ENCODE peak calls at places on chromosomes 7 and 10, in eight cellular contexts. J is prostate gland, Z is HepG2, T is HCT116, P is gastrocnemius medialis, W is uterus, G is IMR-90, I is Peyer's patch. Y is an unnamed sample.

GRCh38 chr7:88338521-88338920 is 31.8 kb upstream of the STEAP4 start:
- DNase-seq in J (no peak), Z (no peak), T (no peak), P (no peak), W (no peak), G (no peak), I (no peak), Y (no peak)

GRCh38 chr7:38413784-38414183 is 140.3 kb upstream of the TARP start:
- DNase-seq in J (no peak), Z (no peak), T (no peak), P (no peak), W (no peak), G (no peak), I (no peak), Y (no peak)

GRCh38 chr10:103693070-103693811 is 162.1 kb downstream of the SH3PXD2A start:
- DNase-seq in J (no peak), Z (no peak), T (no peak), P (no peak), W (no peak), G (no peak), I (no peak), Y (no peak)

GRCh38 chr10:110304394-110304779 is 333 bp downstream of the SMNDC1 start:
- DNase-seq in J (peak), Z (no peak), T (no peak), P (no peak), W (no peak), G (no peak), I (no peak), Y (no peak)

GRCh38 chr10:127153166-127153565 is 43.2 kb downstream of the INSYN2A start:
- DNase-seq in J (no peak), Z (no peak), T (no peak), P (no peak), W (no peak), G (peak), I (no peak), Y (no peak)

GRCh38 chr10:100878291-100878910 is 34.4 kb upstream of the SLF2 start:
- DNase-seq in J (peak), Z (peak), T (peak), P (no peak), W (peak), G (peak), I (peak), Y (no peak)

GRCh38 chr7:151495360-151495759 is 24.3 kb downstream of the RHEB start:
- DNase-seq in J (no peak), Z (no peak), T (no peak), P (no peak), W (no peak), G (no peak), I (no peak), Y (no peak)

GRCh38 chr10:54057357-54057756 is 743.7 kb downstream of the PCDH15 start:
- DNase-seq in J (no peak), Z (no peak), T (no peak), P (no peak), W (no peak), G (no peak), I (no peak), Y (no peak)

GRCh38 chr10:52031771-52032170 is 282.3 kb upstream of the DKK1 start:
- DNase-seq in J (no peak), Z (no peak), T (no peak), P (no peak), W (no peak), G (peak), I (no peak), Y (no peak)

GRCh38 chr7:143283344-143283743 is 1.4 kb upstream of the TMEM139 start:
- DNase-seq in J (no peak), Z (no peak), T (no peak), P (no peak), W (no peak), G (no peak), I (no peak), Y (no peak)
- H3K4me3 ChIP-seq in J (no peak), Z (peak), T (no peak), P (no peak), W (no peak), G (no peak), I (no peak), Y (no peak)

GRCh38 chr10:44974628-44975431 is 3.8 kb downstream of the DEPP1 start:
- DNase-seq in J (peak), Z (peak), T (peak), P (peak), W (peak), G (no peak), I (peak), Y (no peak)
- TF ChIP-seq POLR2A in J (no peak), Z (no peak), T (no peak), P (peak), W (peak), G (peak), I (peak), Y (no peak)

DNA sequence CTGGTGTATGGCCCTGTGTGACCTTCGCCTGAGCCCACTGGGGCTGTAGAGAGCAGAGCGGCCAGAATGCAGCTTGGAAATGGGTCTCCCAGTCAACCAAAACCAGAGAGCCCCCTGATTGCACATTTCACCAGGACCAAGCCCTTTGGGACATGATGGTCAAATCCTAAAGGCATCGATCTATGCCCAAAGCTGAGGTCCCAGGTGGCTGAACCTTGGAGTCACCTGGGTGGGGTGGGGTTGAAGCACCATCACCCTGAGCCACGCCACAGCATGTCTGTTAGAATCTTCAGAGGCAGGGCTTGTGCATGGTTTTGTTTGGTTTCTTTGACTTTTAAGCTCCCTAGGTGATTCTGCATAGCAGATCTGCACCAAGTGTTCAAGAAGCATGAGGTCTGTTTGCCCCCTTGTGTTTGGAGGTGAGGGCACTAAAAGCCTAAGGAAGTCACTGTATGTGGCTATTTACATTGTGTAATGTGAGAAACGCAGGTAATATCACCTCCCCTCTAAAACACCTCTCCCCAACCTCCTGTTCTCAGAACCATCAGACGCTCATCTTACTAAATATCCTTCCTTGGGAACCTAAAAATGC is 9.6 kb downstream of the PKD1L1 start:
- DNase-seq in J (no peak), Z (no peak), T (no peak), P (no peak), W (no peak), G (no peak), I (no peak), Y (no peak)
- TF ChIP-seq CTCF in J (no peak), Z (peak), T (peak), P (no peak), W (no peak), G (peak), I (no peak), Y (no peak)

GRCh38 chr10:14186245-14186644 is 144.5 kb downstream of the FRMD4A start:
- DNase-seq in J (no peak), Z (peak), T (no peak), P (no peak), W (no peak), G (peak), I (no peak), Y (no peak)

GRCh38 chr10:14185501-14186045 is 145.2 kb downstream of the FRMD4A start:
- DNase-seq in J (no peak), Z (peak), T (peak), P (no peak), W (no peak), G (peak), I (no peak), Y (no peak)

GRCh38 chr10:14184841-14185500 is 145.8 kb downstream of the FRMD4A start:
- DNase-seq in J (peak), Z (peak), T (no peak), P (no peak), W (no peak), G (peak), I (peak), Y (no peak)

GRCh38 chr10:14182781-14183180 is 147.9 kb downstream of the FRMD4A start:
- DNase-seq in J (no peak), Z (no peak), T (no peak), P (no peak), W (no peak), G (no peak), I (no peak), Y (no peak)

GRCh38 chr10:14181197-14181936 is 149.4 kb downstream of the FRMD4A start:
- DNase-seq in J (no peak), Z (no peak), T (no peak), P (no peak), W (no peak), G (no peak), I (no peak), Y (no peak)
- H3K4me3 ChIP-seq in J (no peak), Z (no peak), T (no peak), P (no peak), W (no peak), G (no peak), I (no peak), Y (no peak)

DNA sequence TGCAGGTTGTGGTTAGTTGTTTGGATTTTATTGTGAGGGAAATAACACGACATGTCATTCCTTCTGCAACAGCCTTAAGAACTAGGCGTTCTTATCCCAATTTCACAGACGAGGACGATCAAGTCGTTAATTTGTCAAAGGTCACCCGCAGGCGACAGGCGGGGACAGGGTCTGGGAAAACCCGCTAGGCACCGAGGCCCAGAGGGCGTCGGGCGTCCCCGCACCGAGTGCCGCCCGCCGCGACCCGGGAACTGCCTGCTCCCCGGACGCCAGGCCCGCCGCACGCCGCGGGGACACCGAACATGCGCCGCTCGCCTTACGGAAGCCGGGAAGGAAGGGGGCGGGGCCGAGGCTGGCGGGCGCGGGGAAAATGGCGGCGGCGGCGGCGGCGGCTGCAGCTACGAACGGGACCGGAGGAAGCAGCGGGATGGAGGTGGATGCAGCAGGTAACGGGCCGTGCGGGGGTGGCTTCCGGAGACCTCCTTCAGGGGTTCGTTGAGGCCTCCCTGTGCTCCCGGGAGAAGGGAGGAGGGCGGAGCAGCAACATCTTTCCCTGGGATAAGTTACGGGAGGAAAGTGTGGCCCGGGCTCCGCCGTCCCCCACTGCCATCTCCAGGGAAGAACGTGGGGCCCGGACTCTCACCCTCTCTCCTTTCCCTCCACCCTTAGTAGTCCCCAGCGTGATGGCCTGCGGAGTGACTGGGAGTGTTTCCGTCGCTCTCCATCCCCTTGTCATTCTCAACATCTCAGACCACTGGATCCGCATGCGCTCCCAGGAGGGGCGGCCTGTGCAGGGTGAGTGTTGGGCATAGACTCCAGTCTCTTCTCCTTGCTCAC is at the start of gene COPS6:
- DNase-seq in J (peak), Z (peak), T (no peak), P (peak), W (peak), G (peak), I (peak), Y (peak)
- TF ChIP-seq POLR2A in J (no peak), Z (peak), T (peak), P (peak), W (peak), G (peak), I (peak), Y (peak)

Y was measured in lower leg skin.